ENCODE peak calls at places on chromosome 10, in four cellular contexts. One of them, this sample, is unnamed.
A peak's percentile ranks its signal among the peaks of the same experiment; 100 is the strongest.

GRCh38 chr10:29279779-29280535 is 8.9 kb upstream of the LYZL1 start:
- DNase-seq in upper lobe of right lung: no peak
- DNase-seq in IMR-90: no peak
- DNase-seq in lower lobe of right lung: no peak
- DNase-seq in this sample: no peak

GRCh38 chr10:44473146-44473545 is 88.2 kb upstream of the CXCL12 start:
- DNase-seq in upper lobe of right lung: no peak
- DNase-seq in IMR-90: no peak
- DNase-seq in lower lobe of right lung: no peak
- DNase-seq in this sample: no peak

GRCh38 chr10:6669269-6669859 is 89.3 kb upstream of the PRKCQ start:
- DNase-seq in upper lobe of right lung: no peak
- DNase-seq in IMR-90: peak; percentile 73
- DNase-seq in lower lobe of right lung: no peak
- DNase-seq in this sample: peak; percentile 76

GRCh38 chr10:92969151-92969550 is 91.4 kb upstream of the CYP26C1 start:
- DNase-seq in upper lobe of right lung: no peak
- DNase-seq in IMR-90: peak; percentile 75
- DNase-seq in lower lobe of right lung: no peak
- DNase-seq in this sample: peak; percentile 31

GRCh38 chr10:75015440-75015839 is 96.0 kb upstream of the SAMD8 start:
- DNase-seq in upper lobe of right lung: no peak
- DNase-seq in IMR-90: no peak
- DNase-seq in lower lobe of right lung: no peak
- DNase-seq in this sample: no peak

GRCh38 chr10:128047991-128048826 is 78.0 kb downstream of the MKI67 start:
- DNase-seq in upper lobe of right lung: no peak
- DNase-seq in IMR-90: peak; percentile 53
- DNase-seq in lower lobe of right lung: no peak
- DNase-seq in this sample: peak; percentile 19

GRCh38 chr10:62230344-62231138 is 38.1 kb downstream of the RTKN2 start:
- DNase-seq in upper lobe of right lung: no peak
- DNase-seq in IMR-90: peak; percentile 22
- DNase-seq in lower lobe of right lung: no peak
- DNase-seq in this sample: peak; percentile 40

GRCh38 chr10:21209495-21209894 is 312.4 kb upstream of the NEBL start:
- DNase-seq in upper lobe of right lung: no peak
- DNase-seq in IMR-90: no peak
- DNase-seq in lower lobe of right lung: no peak
- DNase-seq in this sample: no peak

GRCh38 chr10:24645784-24646183 is 77.9 kb downstream of the ARHGAP21 start:
- DNase-seq in upper lobe of right lung: no peak
- DNase-seq in IMR-90: peak; percentile 37
- DNase-seq in lower lobe of right lung: no peak
- DNase-seq in this sample: no peak

GRCh38 chr10:30489291-30489823 is 55.4 kb downstream of the MAP3K8 start:
- DNase-seq in upper lobe of right lung: no peak
- DNase-seq in IMR-90: no peak
- DNase-seq in lower lobe of right lung: no peak
- DNase-seq in this sample: no peak

GRCh38 chr10:21329995-21330627 is 195.4 kb downstream of the SKIDA1 start:
- DNase-seq in upper lobe of right lung: no peak
- DNase-seq in IMR-90: peak; percentile 92
- DNase-seq in lower lobe of right lung: no peak
- DNase-seq in this sample: peak; percentile 78

GRCh38 chr10:5894873-5895272 is 4.8 kb downstream of the FBH1 start:
- DNase-seq in upper lobe of right lung: no peak
- DNase-seq in IMR-90: no peak
- DNase-seq in lower lobe of right lung: no peak
- DNase-seq in this sample: no peak

GRCh38 chr10:23493711-23494110 is 54.8 kb downstream of the OTUD1 start:
- DNase-seq in upper lobe of right lung: no peak
- DNase-seq in IMR-90: no peak
- DNase-seq in lower lobe of right lung: no peak
- DNase-seq in this sample: no peak

GRCh38 chr10:61283489-61284221 is 169.5 kb downstream of the TMEM26 start:
- DNase-seq in upper lobe of right lung: no peak
- DNase-seq in IMR-90: no peak
- DNase-seq in lower lobe of right lung: no peak
- DNase-seq in this sample: no peak

GRCh38 chr10:79384773-79385391 is 37.6 kb downstream of the PPIF start:
- DNase-seq in upper lobe of right lung: no peak
- DNase-seq in IMR-90: no peak
- DNase-seq in lower lobe of right lung: no peak
- DNase-seq in this sample: no peak

GRCh38 chr10:63466168-63466935 is 575 bp upstream of the JMJD1C start:
- DNase-seq in upper lobe of right lung: no peak
- DNase-seq in IMR-90: peak; percentile 55
- DNase-seq in lower lobe of right lung: peak; percentile 70
- DNase-seq in this sample: peak; percentile 65

GRCh38 chr10:3220853-3221252 is 48.3 kb upstream of the PITRM1 start:
- DNase-seq in upper lobe of right lung: no peak
- DNase-seq in IMR-90: peak; percentile 88
- DNase-seq in lower lobe of right lung: no peak
- DNase-seq in this sample: no peak

DNA sequence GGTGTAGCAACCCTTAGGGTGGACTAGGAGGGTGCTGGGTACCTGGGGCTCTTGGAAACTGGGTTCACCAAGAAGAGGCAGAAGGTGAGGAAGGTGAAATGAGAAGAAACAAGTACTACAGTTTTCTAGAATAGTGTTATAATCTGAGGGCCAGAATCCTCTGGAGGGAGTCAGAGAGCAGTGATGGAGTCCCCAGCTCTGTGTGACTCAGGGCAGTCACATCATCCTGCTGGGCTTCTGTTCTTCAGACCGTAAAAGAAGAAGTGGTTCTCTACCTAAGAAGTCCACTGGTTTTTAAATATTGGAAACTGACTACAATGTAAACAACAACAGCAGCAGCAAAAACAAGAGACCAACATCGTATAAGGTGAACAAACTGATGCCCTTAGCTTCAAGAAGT is 197.3 kb downstream of the PRPF18 start:
- DNase-seq in upper lobe of right lung: no peak
- DNase-seq in IMR-90: peak; percentile 64
- DNase-seq in lower lobe of right lung: no peak
- DNase-seq in this sample: no peak
- H3K4me3 ChIP-seq in upper lobe of right lung: no peak overlapping the region
- H3K4me3 ChIP-seq in IMR-90: no peak overlapping the region
- H3K4me3 ChIP-seq in lower lobe of right lung: no peak overlapping the region
- H3K4me3 ChIP-seq in this sample: no peak overlapping the region

GRCh38 chr10:36840793-36841192 is 284.6 kb upstream of the ANKRD30A start:
- DNase-seq in upper lobe of right lung: no peak
- DNase-seq in IMR-90: no peak
- DNase-seq in lower lobe of right lung: no peak
- DNase-seq in this sample: peak; percentile 85
- TF ChIP-seq CTCF in upper lobe of right lung: no peak
- TF ChIP-seq CTCF in IMR-90: no peak
- TF ChIP-seq CTCF in lower lobe of right lung: no peak
- TF ChIP-seq CTCF in this sample: no peak

GRCh38 chr10:15739437-15739970 is 19.8 kb upstream of the ITGA8 start:
- DNase-seq in upper lobe of right lung: no peak
- DNase-seq in IMR-90: no peak
- DNase-seq in lower lobe of right lung: no peak
- DNase-seq in this sample: no peak
- H3K4me3 ChIP-seq in upper lobe of right lung: no peak overlapping the region
- H3K4me3 ChIP-seq in IMR-90: no peak overlapping the region
- H3K4me3 ChIP-seq in lower lobe of right lung: no peak overlapping the region
- H3K4me3 ChIP-seq in this sample: no peak overlapping the region

DNA sequence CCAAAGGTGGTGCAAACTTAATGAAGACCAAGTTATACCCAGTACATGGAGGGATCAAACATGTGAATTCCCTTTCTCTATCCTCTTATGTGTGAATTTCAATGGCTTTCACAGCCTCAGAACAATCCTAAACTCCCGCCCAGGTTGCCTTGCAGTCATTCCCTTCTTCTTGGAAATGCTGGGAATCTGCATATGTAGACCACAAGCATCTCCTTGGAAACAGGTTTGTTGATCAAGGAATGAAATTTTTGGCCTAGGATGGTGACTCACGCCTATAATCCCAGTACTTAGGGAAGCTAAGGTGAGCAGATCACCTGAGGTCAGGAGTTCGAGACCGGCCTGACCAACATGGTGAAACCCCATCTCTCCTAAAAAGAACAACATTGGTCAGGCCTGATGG is 77.8 kb upstream of the ABI1 start:
- DNase-seq in upper lobe of right lung: no peak
- DNase-seq in IMR-90: no peak
- DNase-seq in lower lobe of right lung: no peak
- DNase-seq in this sample: no peak
- TF ChIP-seq CTCF in upper lobe of right lung: no peak
- TF ChIP-seq CTCF in IMR-90: no peak
- TF ChIP-seq CTCF in lower lobe of right lung: no peak
- TF ChIP-seq CTCF in this sample: no peak

GRCh38 chr10:102240467-102241036 is 760 bp downstream of the PITX3 start:
- DNase-seq in upper lobe of right lung: no peak
- DNase-seq in IMR-90: no peak
- DNase-seq in lower lobe of right lung: no peak
- DNase-seq in this sample: no peak
- H3K4me3 ChIP-seq in upper lobe of right lung: peak overlapping the region; percentile 63
- H3K4me3 ChIP-seq in IMR-90: peak overlapping the region; percentile 65
- H3K4me3 ChIP-seq in lower lobe of right lung: peak overlapping the region; percentile 70
- H3K4me3 ChIP-seq in this sample: peak overlapping the region; percentile 88

GRCh38 chr10:73248259-73248724 is 1.2 kb upstream of the DNAJC9 start:
- DNase-seq in upper lobe of right lung: no peak
- DNase-seq in IMR-90: no peak
- DNase-seq in lower lobe of right lung: no peak
- DNase-seq in this sample: no peak

GRCh38 chr10:73251683-73252444 is 580 bp downstream of the MRPS16 start:
- DNase-seq in upper lobe of right lung: no peak
- DNase-seq in IMR-90: no peak
- DNase-seq in lower lobe of right lung: peak; percentile 47
- DNase-seq in this sample: no peak

GRCh38 chr10:73253226-73253557 is 748 bp upstream of the MRPS16 start:
- DNase-seq in upper lobe of right lung: no peak
- DNase-seq in IMR-90: no peak
- DNase-seq in lower lobe of right lung: no peak
- DNase-seq in this sample: no peak

GRCh38 chr10:73247509-73248258 is 629 bp upstream of the DNAJC9 start:
- DNase-seq in upper lobe of right lung: no peak
- DNase-seq in IMR-90: peak; percentile 33
- DNase-seq in lower lobe of right lung: no peak
- DNase-seq in this sample: no peak

DNA sequence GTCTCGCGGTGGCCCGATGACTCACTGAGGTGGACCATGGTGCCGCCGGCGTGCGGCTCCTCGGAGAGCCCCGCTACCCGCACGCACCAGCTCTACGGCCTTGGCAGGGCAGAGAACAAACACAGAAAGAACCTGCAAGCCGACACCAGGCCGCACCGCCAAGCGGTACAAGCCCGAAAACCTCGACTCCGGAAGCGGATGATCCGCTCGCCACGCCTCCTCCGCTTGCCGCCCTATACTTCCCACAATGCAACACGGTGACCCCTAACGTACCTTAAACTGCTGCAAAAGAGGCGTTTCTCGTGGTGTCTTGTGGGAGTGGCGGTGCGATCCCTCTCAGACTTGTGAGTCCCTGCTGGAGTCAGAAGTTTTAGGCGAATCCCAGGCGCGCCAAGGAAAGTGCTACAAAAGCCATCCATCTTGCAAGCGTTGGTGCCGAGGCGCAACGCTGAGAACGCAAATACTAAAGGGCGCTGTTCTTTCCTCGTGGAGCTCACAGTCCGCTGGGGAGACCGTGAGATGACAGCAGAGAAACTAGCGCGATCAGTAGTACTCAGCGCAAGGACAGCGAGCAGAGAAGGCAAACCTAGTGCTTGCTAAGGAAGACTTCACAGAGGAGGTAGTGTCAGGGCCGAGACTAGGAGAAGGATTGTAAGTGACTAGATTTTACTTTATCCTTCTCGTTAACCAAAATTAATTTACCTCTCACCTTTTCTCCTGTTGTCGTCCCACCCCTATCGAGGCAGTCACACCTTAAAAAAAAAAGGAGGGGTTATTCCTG is at the start of gene MRPS16:
- DNase-seq in upper lobe of right lung: peak; percentile 94
- DNase-seq in IMR-90: peak; percentile 96
- DNase-seq in lower lobe of right lung: peak; percentile 94
- DNase-seq in this sample: peak; percentile 97
- TF ChIP-seq CTCF in upper lobe of right lung: peak; percentile 5
- TF ChIP-seq CTCF in IMR-90: no peak
- TF ChIP-seq CTCF in lower lobe of right lung: no peak
- TF ChIP-seq CTCF in this sample: no peak

DNA sequence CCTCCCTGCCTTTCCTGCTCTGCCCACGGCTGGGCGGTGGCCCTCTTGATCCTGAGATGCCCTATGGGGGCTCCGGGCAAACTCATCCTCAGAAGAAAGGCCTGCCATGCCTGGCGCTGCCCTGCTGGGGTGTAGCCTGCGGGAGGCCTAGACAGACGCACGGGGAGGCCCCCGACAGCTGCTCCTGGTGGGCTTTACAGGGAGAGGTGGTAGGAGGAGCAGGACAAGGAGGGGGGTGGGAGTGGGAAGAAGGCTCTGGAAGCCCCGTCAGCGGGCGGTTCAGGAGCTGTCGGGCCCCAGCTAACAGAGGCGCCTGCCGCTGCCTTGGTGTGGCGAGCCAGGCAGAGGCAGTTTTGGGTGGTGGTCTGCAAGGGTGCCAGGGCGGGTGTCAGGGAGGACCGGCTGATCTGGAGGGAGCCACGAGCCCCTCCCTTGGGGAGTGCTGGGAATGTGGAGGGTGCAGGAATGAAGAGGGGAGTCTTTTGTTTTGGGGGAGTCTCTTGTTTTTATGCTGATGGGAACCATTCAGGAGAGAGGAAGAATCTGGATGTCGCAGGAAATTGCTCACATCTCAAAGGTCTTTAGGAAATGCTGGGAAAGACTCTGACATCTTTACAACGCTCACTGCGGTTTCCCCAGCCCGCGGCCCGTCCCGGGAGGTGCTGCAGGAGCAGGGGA is 63.5 kb downstream of the CFAP46 start:
- DNase-seq in upper lobe of right lung: peak; percentile 58
- DNase-seq in IMR-90: no peak
- DNase-seq in lower lobe of right lung: no peak
- DNase-seq in this sample: no peak
- H3K4me3 ChIP-seq in upper lobe of right lung: no peak overlapping the region
- H3K4me3 ChIP-seq in IMR-90: no peak overlapping the region
- H3K4me3 ChIP-seq in lower lobe of right lung: no peak overlapping the region
- H3K4me3 ChIP-seq in this sample: no peak overlapping the region

This sample was measured in fibroblast of the aortic adventitia.